ENCODE peak calls at places on chromosomes 16 and 17, in four cellular contexts. H is ascending aorta, G is NCI-H510A, J is AG10803. M is an unnamed sample.

GRCh38 chr17:77601054-77601979 is 357.2 kb upstream of the TNRC6C start:
- DNase-seq in G (no peak), H (peak), J (peak), M (no peak)

GRCh38 chr16:4593069-4593468 is 21.6 kb downstream of the UBALD1 start:
- DNase-seq in J (no peak), H (no peak), G (no peak), M (no peak)

GRCh38 chr17:69854381-69854780 is 220.6 kb upstream of the KCNJ16 start:
- DNase-seq in H (no peak), G (no peak), J (no peak), M (no peak)

GRCh38 chr17:17942846-17943245 is 29.4 kb downstream of the TOM1L2 start:
- DNase-seq in G (no peak), J (peak), H (no peak), M (no peak)

GRCh38 chr16:77788196-77789084 is at the start of gene VAT1L:
- DNase-seq in J (peak), G (no peak), H (peak), M (no peak)

GRCh38 chr16:46972429-46972970 is 974 bp downstream of the DNAJA2 start:
- DNase-seq in G (peak), J (peak), H (no peak), M (no peak)

GRCh38 chr17:72053069-72053846 is 67.6 kb upstream of the SOX9 start:
- DNase-seq in J (no peak), G (no peak), H (no peak), M (no peak)

GRCh38 chr16:67212766-67213165 is 13.8 kb downstream of the ELMO3 start:
- DNase-seq in J (no peak), G (no peak), H (no peak), M (no peak)

GRCh38 chr17:39001703-39002637 is 34.8 kb upstream of the FBXO47 start:
- DNase-seq in J (peak), G (no peak), H (peak), M (no peak)

GRCh38 chr17:34125921-34126320 is 129.2 kb upstream of the CCL2 start:
- DNase-seq in G (no peak), H (no peak), J (no peak), M (no peak)

GRCh38 chr17:1961187-1961586 is 63.9 kb downstream of the RTN4RL1 start:
- DNase-seq in G (no peak), H (no peak), J (no peak), M (no peak)

GRCh38 chr16:27699540-27699939 is 149.6 kb downstream of the KATNIP start:
- DNase-seq in G (no peak), H (peak), J (no peak), M (no peak)

GRCh38 chr17:31491794-31492171 is 100.3 kb downstream of the RAB11FIP4 start:
- DNase-seq in G (no peak), H (no peak), J (no peak), M (no peak)

GRCh38 chr16:19330801-19331484 is 45.4 kb downstream of the CLEC19A start:
- DNase-seq in J (peak), G (no peak), H (no peak), M (no peak)

GRCh38 chr17:41588126-41588810 is 1.6 kb upstream of the KRT14 start:
- DNase-seq in G (no peak), J (no peak), H (peak), M (no peak)

GRCh38 chr16:72794986-72795385 is 252.9 kb downstream of the ZFHX3 start:
- DNase-seq in H (no peak), J (no peak), G (no peak), M (no peak)

GRCh38 chr17:73089918-73090317 is 2.6 kb downstream of the SLC39A11 start:
- DNase-seq in J (no peak), G (no peak), H (no peak), M (no peak)

GRCh38 chr16:8310356-8310755 is 280.0 kb downstream of the TMEM114 start:
- DNase-seq in G (no peak), H (no peak), J (no peak), M (no peak)

GRCh38 chr16:58426095-58426494 is 33.8 kb downstream of the GINS3 start:
- DNase-seq in H (no peak), G (no peak), J (no peak), M (no peak)

GRCh38 chr16:11165349-11165748 is 90.7 kb downstream of the SOCS1 start:
- DNase-seq in J (no peak), H (no peak), G (no peak), M (no peak)

GRCh38 chr16:89357460-89357859 is 132.9 kb downstream of the ANKRD11 start:
- DNase-seq in G (peak), J (no peak), H (no peak), M (peak)

GRCh38 chr17:70642059-70642458 is 472.7 kb downstream of the KCNJ2 start:
- DNase-seq in G (no peak), H (no peak), J (no peak), M (no peak)

GRCh38 chr16:84065536-84066132 is 23.0 kb upstream of the SLC38A8 start:
- DNase-seq in J (peak), G (no peak), H (no peak), M (peak)

GRCh38 chr17:16652847-16653366 is 743 bp downstream of the ZNF624 start:
- DNase-seq in G (peak), J (no peak), H (no peak), M (peak)

GRCh38 chr17:58643147-58643546 is 48.7 kb downstream of the TEX14 start:
- DNase-seq in G (no peak), H (no peak), J (peak), M (no peak)

GRCh38 chr16:22250522-22250921 is 44.4 kb downstream of the EEF2K start:
- DNase-seq in H (no peak), J (peak), G (no peak), M (no peak)

GRCh38 chr16:66899945-66900688 is 18.6 kb downstream of the CDH16 start:
- DNase-seq in H (peak), J (peak), G (peak), M (peak)

GRCh38 chr16:31455601-31456314 is 3.5 kb upstream of the ARMC5 start:
- DNase-seq in G (no peak), H (no peak), J (peak), M (peak)

GRCh38 chr16:11852092-11852809 is 909 bp upstream of the RSL1D1 start:
- DNase-seq in H (no peak), J (peak), G (no peak), M (no peak)

GRCh38 chr16:2056681-2057407 is 9.1 kb downstream of the TSC2 start:
- DNase-seq in H (no peak), G (no peak), J (peak), M (no peak)

GRCh38 chr17:75125984-75126383 is 5.6 kb downstream of the NT5C start:
- DNase-seq in G (no peak), J (no peak), H (no peak), M (peak)

GRCh38 chr17:6435968-6436367 is 1.0 kb upstream of the AIPL1 start:
- DNase-seq in J (peak), G (peak), H (no peak), M (peak)

GRCh38 chr16:68446941-68447675 is 1.2 kb downstream of the SMPD3 start:
- DNase-seq in J (no peak), H (no peak), G (no peak), M (no peak)

GRCh38 chr16:23248261-23249194 is 53.6 kb upstream of the SCNN1B start:
- DNase-seq in J (peak), H (peak), G (no peak), M (no peak)

GRCh38 chr16:85204242-85205010 is 92.2 kb upstream of the CIBAR2 start:
- DNase-seq in H (no peak), J (peak), G (no peak), M (no peak)